ENCODE peak calls at places on chromosomes 6 and 20, in seven cellular contexts. G, X, P, O, V, J and T are unnamed samples.

GRCh38 chr20:44370639-44371218 is 15.2 kb downstream of the HNF4A start:
- DNase-seq in G (peak), X (no peak), P (no peak), O (no peak), V (peak), J (no peak), T (no peak)

GRCh38 chr6:26447257-26447656 is 7.0 kb downstream of the BTN3A3 start:
- DNase-seq in G (no peak), X (no peak), P (no peak), O (no peak), V (no peak), J (no peak), T (no peak)

GRCh38 chr6:148869589-148869988 is 122.8 kb downstream of the UST start:
- DNase-seq in G (no peak), X (no peak), P (no peak), O (no peak), V (no peak), J (peak), T (peak)

GRCh38 chr6:10613077-10613476 is 81.3 kb downstream of the C6orf52 start:
- DNase-seq in G (no peak), X (no peak), P (no peak), O (no peak), V (no peak), J (peak), T (no peak)

GRCh38 chr6:154995241-154996162 is at the start of gene TIAM2:
- DNase-seq in G (peak), X (peak), P (no peak), O (peak), V (peak), J (peak), T (peak)

GRCh38 chr20:2626853-2627541 is 25.4 kb upstream of the NOP56 start:
- DNase-seq in G (peak), X (no peak), P (no peak), O (no peak), V (peak), J (peak), T (no peak)

GRCh38 chr6:107784669-107785068 is 39.4 kb downstream of the SCML4 start:
- DNase-seq in G (no peak), X (no peak), P (no peak), O (peak), V (no peak), J (peak), T (no peak)

GRCh38 chr6:56073315-56073714 is 174.1 kb downstream of the COL21A1 start:
- DNase-seq in G (no peak), X (no peak), P (no peak), O (no peak), V (no peak), J (peak), T (no peak)

GRCh38 chr6:154123131-154123530 is 84.1 kb downstream of the OPRM1 start:
- DNase-seq in G (no peak), X (no peak), P (no peak), O (no peak), V (no peak), J (no peak), T (no peak)

GRCh38 chr6:106658469-106658868 is 29.1 kb downstream of the QRSL1 start:
- DNase-seq in G (no peak), X (no peak), P (no peak), O (no peak), V (no peak), J (peak), T (no peak)

GRCh38 chr6:4421837-4422236 is 286.5 kb upstream of the ECI2 start:
- DNase-seq in G (no peak), X (no peak), P (no peak), O (no peak), V (no peak), J (no peak), T (no peak)

GRCh38 chr20:52193133-52193532 is 1.6 kb upstream of the ZFP64 start:
- DNase-seq in G (no peak), X (no peak), P (no peak), O (no peak), V (no peak), J (no peak), T (no peak)